ENCODE peak calls at places on chromosomes 2 and 18, in five cellular contexts. T is omental fat pad, X is C1 segment of cervical spinal cord, P is cardiac fibroblast, J is suprapubic skin. V is an unnamed sample.

GRCh38 chr2:165471349-165471975 is 2.0 kb downstream of the CSRNP3 start:
- DNase-seq in P (peak; percentile 56), X (no peak), T (no peak), J (no peak), V (no peak)

GRCh38 chr2:69059731-69060290 is 46.8 kb downstream of the ANTXR1 start:
- DNase-seq in J (no peak), P (peak; percentile 58), X (no peak), T (no peak), V (peak; percentile 77)

GRCh38 chr2:223635080-223635479 is 32.9 kb upstream of the SCG2 start:
- DNase-seq in P (peak; percentile 32), J (no peak), T (no peak), X (no peak), V (no peak)

GRCh38 chr2:234913208-234913626 is 38.6 kb upstream of the SH3BP4 start:
- DNase-seq in P (no peak), T (no peak), X (no peak), J (no peak), V (no peak)

GRCh38 chr2:73035899-73036778 is 35.4 kb downstream of the SFXN5 start:
- DNase-seq in T (no peak), J (no peak), X (peak; percentile 30), P (no peak), V (no peak)

GRCh38 chr2:47301277-47301618 is 101.7 kb upstream of the MSH2 start:
- DNase-seq in X (no peak), J (no peak), P (no peak), T (no peak), V (no peak)

GRCh38 chr18:54805571-54806334 is 22.5 kb upstream of the RAB27B start:
- DNase-seq in T (no peak), X (no peak), J (no peak), P (peak; percentile 89), V (peak; percentile 53)

GRCh38 chr2:20672191-20672951 is 5.4 kb downstream of the GDF7 start:
- DNase-seq in P (no peak), X (no peak), J (no peak), T (no peak), V (no peak)

GRCh38 chr2:168494190-168494711 is 38.2 kb downstream of the CERS6 start:
- DNase-seq in X (no peak), J (no peak), T (no peak), P (no peak), V (no peak)

GRCh38 chr2:75541430-75541829 is 19.3 kb downstream of the EVA1A start:
- DNase-seq in P (no peak), J (no peak), X (no peak), T (no peak), V (no peak)

GRCh38 chr18:50231621-50232020 is 34.7 kb downstream of the CFAP53 start:
- DNase-seq in T (no peak), X (no peak), P (no peak), J (no peak), V (no peak)

GRCh38 chr2:194252127-194252526 is 1404.9 kb upstream of the SLC39A10 start:
- DNase-seq in P (no peak), T (no peak), X (no peak), J (no peak), V (peak; percentile 27)

GRCh38 chr2:160869411-160869810 is 290.8 kb upstream of the TANK start:
- DNase-seq in J (no peak), X (no peak), P (peak; percentile 96), T (no peak), V (peak; percentile 61)

GRCh38 chr2:144515694-144516416 is 4.1 kb downstream of the ZEB2 start:
- DNase-seq in J (no peak), P (peak; percentile 73), T (no peak), X (peak; percentile 51), V (peak; percentile 64)

GRCh38 chr2:233419626-233420431 is 65.5 kb downstream of the DGKD start:
- DNase-seq in P (peak; percentile 45), T (no peak), J (peak; percentile 8), X (no peak), V (no peak)

GRCh38 chr2:188238386-188238785 is 53.3 kb upstream of the GULP1 start:
- DNase-seq in T (no peak), P (no peak), X (no peak), J (no peak), V (no peak)

GRCh38 chr18:26267350-26267749 is 41.1 kb downstream of the TAF4B start:
- DNase-seq in P (no peak), X (no peak), J (no peak), T (no peak), V (peak; percentile 16)

GRCh38 chr2:177909962-177910361 is 162.6 kb downstream of the PDE11A start:
- DNase-seq in P (no peak), T (no peak), X (no peak), J (no peak), V (no peak)

GRCh38 chr2:73290049-73290839 is 3.1 kb downstream of the EGR4 start:
- DNase-seq in T (no peak), X (no peak), J (no peak), P (peak; percentile 52), V (no peak)

GRCh38 chr18:80124131-80124530 is 15.1 kb downstream of the ADNP2 start:
- DNase-seq in X (no peak), P (no peak), J (no peak), T (no peak), V (no peak)

GRCh38 chr2:33645861-33646260 is 46.8 kb upstream of the FAM98A start:
- DNase-seq in J (no peak), T (no peak), P (peak; percentile 2), X (no peak), V (no peak)

GRCh38 chr2:210233487-210233886 is 8.2 kb upstream of the ACADL start:
- DNase-seq in P (no peak), J (no peak), T (no peak), X (no peak), V (no peak)

GRCh38 chr2:176187306-176188217 is 906 bp upstream of the HOXD1 start:
- DNase-seq in P (no peak), T (no peak), J (no peak), X (no peak), V (no peak)

GRCh38 chr2:190051223-190051622 is 11.3 kb downstream of the MSTN start:
- DNase-seq in T (no peak), P (no peak), X (no peak), J (no peak), V (no peak)

GRCh38 chr2:40488101-40488598 is 36.3 kb upstream of the SLC8A1 start:
- DNase-seq in P (peak; percentile 75), X (no peak), J (no peak), T (no peak), V (peak; percentile 48)

GRCh38 chr2:97068074-97068473 is 26.6 kb downstream of the FAHD2B start:
- DNase-seq in P (no peak), T (no peak), J (no peak), X (no peak), V (no peak)

GRCh38 chr2:132400169-132400900 is 16.3 kb upstream of the GPR39 start:
- DNase-seq in X (no peak), T (no peak), J (no peak), P (peak; percentile 92), V (no peak)

GRCh38 chr2:233995985-233996384 is 54.5 kb upstream of the SPP2 start:
- DNase-seq in P (no peak), T (no peak), X (no peak), J (no peak), V (no peak)

GRCh38 chr2:230347659-230348305 is 20.8 kb downstream of the SP140L start:
- DNase-seq in P (peak; percentile 49), J (no peak), T (no peak), X (no peak), V (no peak)

GRCh38 chr18:62179213-62179612 is 7.6 kb downstream of the PIGN start:
- DNase-seq in X (no peak), P (no peak), T (no peak), J (no peak), V (no peak)

GRCh38 chr18:48023334-48024008 is 93.0 kb upstream of the SMAD2 start:
- DNase-seq in X (no peak), J (peak; percentile 71), P (peak; percentile 83), T (no peak), V (peak; percentile 77)

GRCh38 chr2:217286833-217287232 is 427.0 kb upstream of the TNP1 start:
- DNase-seq in P (peak; percentile 57), X (no peak), J (no peak), T (no peak), V (peak; percentile 59)

GRCh38 chr2:75222527-75222926 is 23.2 kb upstream of the TACR1 start:
- DNase-seq in X (no peak), J (no peak), T (no peak), P (no peak), V (no peak)

GRCh38 chr18:56992777-56993176 is 154.1 kb upstream of the BOD1L2 start:
- DNase-seq in J (no peak), T (no peak), P (no peak), X (no peak), V (no peak)

GRCh38 chr2:182148344-182148743 is 162.7 kb downstream of the PPP1R1C start:
- DNase-seq in X (peak; percentile 18), P (peak; percentile 34), J (no peak), T (no peak), V (peak; percentile 34)

GRCh38 chr2:12032421-12032820 is 286.0 kb downstream of the LPIN1 start:
- DNase-seq in X (no peak), J (no peak), T (no peak), P (no peak), V (no peak)